ENCODE peak calls at places on chromosomes 7 and 10, in seven cellular contexts. One of them, this sample, is unnamed.

GRCh38 chr7:125059861-125060456 is 130.3 kb upstream of the POT1 start:
- DNase-seq in fibroblast of lung: peak; percentile 6
- DNase-seq in coronary artery: no peak
- DNase-seq in GM13976: peak; percentile 8
- DNase-seq in AG09319: no peak
- DNase-seq in OCI-LY7: peak; percentile 4
- DNase-seq in GM12865: no peak
- DNase-seq in this sample: no peak

GRCh38 chr7:151699147-151699546 is 177.8 kb downstream of the PRKAG2 start:
- DNase-seq in fibroblast of lung: peak; percentile 98
- DNase-seq in coronary artery: no peak
- DNase-seq in GM13976: no peak
- DNase-seq in AG09319: peak; percentile 32
- DNase-seq in OCI-LY7: no peak
- DNase-seq in GM12865: no peak
- DNase-seq in this sample: no peak

GRCh38 chr10:44978570-44979280 is at the start of gene DEPP1:
- DNase-seq in fibroblast of lung: peak; percentile 91
- DNase-seq in coronary artery: peak; percentile 91
- DNase-seq in GM13976: peak; percentile 68
- DNase-seq in AG09319: no peak
- DNase-seq in OCI-LY7: no peak
- DNase-seq in GM12865: peak; percentile 75
- DNase-seq in this sample: peak; percentile 96

GRCh38 chr10:94065344-94065743 is 71.6 kb downstream of the PLCE1 start:
- DNase-seq in fibroblast of lung: no peak
- DNase-seq in coronary artery: no peak
- DNase-seq in GM13976: no peak
- DNase-seq in AG09319: no peak
- DNase-seq in OCI-LY7: no peak
- DNase-seq in GM12865: no peak
- DNase-seq in this sample: no peak

GRCh38 chr10:26714816-26715487 is 17.5 kb downstream of the PDSS1 start:
- DNase-seq in fibroblast of lung: no peak
- DNase-seq in coronary artery: no peak
- DNase-seq in GM13976: no peak
- DNase-seq in AG09319: no peak
- DNase-seq in OCI-LY7: no peak
- DNase-seq in GM12865: no peak
- DNase-seq in this sample: no peak

GRCh38 chr7:112383671-112384417 is 66.4 kb upstream of the IFRD1 start:
- DNase-seq in fibroblast of lung: peak; percentile 10
- DNase-seq in coronary artery: no peak
- DNase-seq in GM13976: no peak
- DNase-seq in AG09319: no peak
- DNase-seq in OCI-LY7: peak; percentile 45
- DNase-seq in GM12865: peak; percentile 6
- DNase-seq in this sample: no peak

GRCh38 chr7:155851892-155852291 is 39.6 kb upstream of the SHH start:
- DNase-seq in fibroblast of lung: no peak
- DNase-seq in coronary artery: peak; percentile 59
- DNase-seq in GM13976: no peak
- DNase-seq in AG09319: no peak
- DNase-seq in OCI-LY7: no peak
- DNase-seq in GM12865: no peak
- DNase-seq in this sample: no peak

GRCh38 chr10:78973901-78974408 is 94.8 kb upstream of the ZMIZ1 start:
- DNase-seq in fibroblast of lung: peak; percentile 76
- DNase-seq in coronary artery: peak; percentile 90
- DNase-seq in GM13976: no peak
- DNase-seq in AG09319: peak; percentile 22
- DNase-seq in OCI-LY7: peak; percentile 60
- DNase-seq in GM12865: peak; percentile 24
- DNase-seq in this sample: peak; percentile 78

GRCh38 chr7:36208997-36209813 is 56.2 kb downstream of the EEPD1 start:
- DNase-seq in fibroblast of lung: peak; percentile 23
- DNase-seq in coronary artery: no peak
- DNase-seq in GM13976: no peak
- DNase-seq in AG09319: no peak
- DNase-seq in OCI-LY7: no peak
- DNase-seq in GM12865: no peak
- DNase-seq in this sample: no peak

GRCh38 chr7:97973206-97973658 is 16.8 kb downstream of the OCM2 start:
- DNase-seq in fibroblast of lung: peak; percentile 1
- DNase-seq in coronary artery: no peak
- DNase-seq in GM13976: no peak
- DNase-seq in AG09319: no peak
- DNase-seq in OCI-LY7: no peak
- DNase-seq in GM12865: no peak
- DNase-seq in this sample: peak; percentile 26

GRCh38 chr7:42127232-42127622 is 109.8 kb downstream of the GLI3 start:
- DNase-seq in fibroblast of lung: no peak
- DNase-seq in coronary artery: no peak
- DNase-seq in GM13976: no peak
- DNase-seq in AG09319: no peak
- DNase-seq in OCI-LY7: no peak
- DNase-seq in GM12865: no peak
- DNase-seq in this sample: no peak

GRCh38 chr10:126935263-126935946 is 30.2 kb downstream of the DOCK1 start:
- DNase-seq in fibroblast of lung: peak; percentile 51
- DNase-seq in coronary artery: no peak
- DNase-seq in GM13976: no peak
- DNase-seq in AG09319: no peak
- DNase-seq in OCI-LY7: no peak
- DNase-seq in GM12865: no peak
- DNase-seq in this sample: no peak

GRCh38 chr10:102009801-102010425 is 46.1 kb downstream of the ARMH3 start:
- DNase-seq in fibroblast of lung: peak; percentile 90
- DNase-seq in coronary artery: no peak
- DNase-seq in GM13976: peak; percentile 75
- DNase-seq in AG09319: peak; percentile 77
- DNase-seq in OCI-LY7: peak; percentile 80
- DNase-seq in GM12865: peak; percentile 85
- DNase-seq in this sample: peak; percentile 51

GRCh38 chr10:12235796-12236195 is 39.8 kb downstream of the CDC123 start:
- DNase-seq in fibroblast of lung: peak; percentile 25
- DNase-seq in coronary artery: no peak
- DNase-seq in GM13976: no peak
- DNase-seq in AG09319: no peak
- DNase-seq in OCI-LY7: no peak
- DNase-seq in GM12865: no peak
- DNase-seq in this sample: no peak

GRCh38 chr7:11130012-11130411 is 156.3 kb downstream of the PHF14 start:
- DNase-seq in fibroblast of lung: peak; percentile 76
- DNase-seq in coronary artery: no peak
- DNase-seq in GM13976: no peak
- DNase-seq in AG09319: peak; percentile 10
- DNase-seq in OCI-LY7: no peak
- DNase-seq in GM12865: no peak
- DNase-seq in this sample: no peak

GRCh38 chr7:55343860-55344606 is 21.1 kb upstream of the LANCL2 start:
- DNase-seq in fibroblast of lung: no peak
- DNase-seq in coronary artery: no peak
- DNase-seq in GM13976: no peak
- DNase-seq in AG09319: no peak
- DNase-seq in OCI-LY7: no peak
- DNase-seq in GM12865: no peak
- DNase-seq in this sample: no peak

GRCh38 chr7:108203433-108204002 is 73.4 kb upstream of the LAMB4 start:
- DNase-seq in fibroblast of lung: no peak
- DNase-seq in coronary artery: no peak
- DNase-seq in GM13976: no peak
- DNase-seq in AG09319: no peak
- DNase-seq in OCI-LY7: peak; percentile 76
- DNase-seq in GM12865: peak; percentile 65
- DNase-seq in this sample: no peak

GRCh38 chr7:20513897-20514296 is 101.6 kb upstream of the ABCB5 start:
- DNase-seq in fibroblast of lung: no peak
- DNase-seq in coronary artery: no peak
- DNase-seq in GM13976: no peak
- DNase-seq in AG09319: no peak
- DNase-seq in OCI-LY7: no peak
- DNase-seq in GM12865: no peak
- DNase-seq in this sample: no peak

GRCh38 chr7:121273467-121274167 is 55.2 kb upstream of the WNT16 start:
- DNase-seq in fibroblast of lung: peak; percentile 27
- DNase-seq in coronary artery: no peak
- DNase-seq in GM13976: no peak
- DNase-seq in AG09319: no peak
- DNase-seq in OCI-LY7: no peak
- DNase-seq in GM12865: peak; percentile 30
- DNase-seq in this sample: no peak

GRCh38 chr10:132375116-132375794 is 21.7 kb upstream of the PWWP2B start:
- DNase-seq in fibroblast of lung: no peak
- DNase-seq in coronary artery: no peak
- DNase-seq in GM13976: no peak
- DNase-seq in AG09319: no peak
- DNase-seq in OCI-LY7: no peak
- DNase-seq in GM12865: no peak
- DNase-seq in this sample: no peak

GRCh38 chr7:117715784-117716445 is 157.3 kb downstream of the CTTNBP2 start:
- DNase-seq in fibroblast of lung: peak; percentile 52
- DNase-seq in coronary artery: no peak
- DNase-seq in GM13976: peak; percentile 38
- DNase-seq in AG09319: peak; percentile 32
- DNase-seq in OCI-LY7: peak; percentile 40
- DNase-seq in GM12865: peak; percentile 65
- DNase-seq in this sample: no peak
- TF ChIP-seq CTCF in fibroblast of lung: peak; percentile 59
- TF ChIP-seq CTCF in coronary artery: no peak
- TF ChIP-seq CTCF in GM13976: peak; percentile 50
- TF ChIP-seq CTCF in AG09319: peak; percentile 72
- TF ChIP-seq CTCF in OCI-LY7: peak; percentile 72
- TF ChIP-seq CTCF in GM12865: peak; percentile 57
- TF ChIP-seq CTCF in this sample: no peak

GRCh38 chr7:139673230-139673629 is 104.6 kb downstream of the HIPK2 start:
- DNase-seq in fibroblast of lung: no peak
- DNase-seq in coronary artery: no peak
- DNase-seq in GM13976: peak; percentile 68
- DNase-seq in AG09319: no peak
- DNase-seq in OCI-LY7: no peak
- DNase-seq in GM12865: peak; percentile 94
- DNase-seq in this sample: no peak
- TF ChIP-seq CTCF in fibroblast of lung: no peak
- TF ChIP-seq CTCF in coronary artery: no peak
- TF ChIP-seq CTCF in GM13976: no peak
- TF ChIP-seq CTCF in AG09319: no peak
- TF ChIP-seq CTCF in OCI-LY7: no peak
- TF ChIP-seq CTCF in GM12865: peak; percentile 9
- TF ChIP-seq CTCF in this sample: no peak

DNA sequence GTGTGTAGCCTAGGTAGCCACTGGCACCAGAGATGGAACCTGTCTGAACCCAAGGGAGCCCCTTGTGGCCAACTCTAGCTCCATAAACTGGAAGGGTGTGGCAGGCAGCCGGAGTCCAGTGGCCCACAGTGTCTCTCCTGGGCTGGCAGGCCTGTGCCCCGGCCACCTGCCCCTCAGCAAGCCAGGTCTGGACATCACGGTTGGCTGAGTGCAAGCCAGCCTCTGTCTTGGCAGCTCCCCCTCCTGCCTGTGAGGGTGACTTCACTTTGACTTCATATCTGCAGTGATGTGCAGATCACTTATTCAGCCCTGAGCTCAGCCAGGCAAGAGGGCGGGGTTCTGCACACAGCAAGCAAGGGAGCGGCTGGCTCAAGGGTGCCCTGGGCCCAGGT is 1.3 kb upstream of the RET start:
- DNase-seq in fibroblast of lung: no peak
- DNase-seq in coronary artery: no peak
- DNase-seq in GM13976: no peak
- DNase-seq in AG09319: no peak
- DNase-seq in OCI-LY7: no peak
- DNase-seq in GM12865: no peak
- DNase-seq in this sample: no peak
- TF ChIP-seq CTCF in fibroblast of lung: no peak
- TF ChIP-seq CTCF in coronary artery: no peak
- TF ChIP-seq CTCF in GM13976: no peak
- TF ChIP-seq CTCF in AG09319: no peak
- TF ChIP-seq CTCF in OCI-LY7: peak; percentile 39
- TF ChIP-seq CTCF in GM12865: peak; percentile 21
- TF ChIP-seq CTCF in this sample: no peak

GRCh38 chr7:877312-878232 is 1.2 kb downstream of the GET4 start:
- DNase-seq in fibroblast of lung: no peak
- DNase-seq in coronary artery: no peak
- DNase-seq in GM13976: no peak
- DNase-seq in AG09319: no peak
- DNase-seq in OCI-LY7: peak; percentile 27
- DNase-seq in GM12865: peak; percentile 37
- DNase-seq in this sample: no peak

GRCh38 chr7:875476-876076 is 778 bp upstream of the GET4 start:
- DNase-seq in fibroblast of lung: no peak
- DNase-seq in coronary artery: peak; percentile 83
- DNase-seq in GM13976: no peak
- DNase-seq in AG09319: no peak
- DNase-seq in OCI-LY7: no peak
- DNase-seq in GM12865: no peak
- DNase-seq in this sample: peak; percentile 42

GRCh38 chr7:875051-875450 is 1.3 kb upstream of the GET4 start:
- DNase-seq in fibroblast of lung: no peak
- DNase-seq in coronary artery: no peak
- DNase-seq in GM13976: no peak
- DNase-seq in AG09319: no peak
- DNase-seq in OCI-LY7: peak; percentile 68
- DNase-seq in GM12865: no peak
- DNase-seq in this sample: no peak

GRCh38 chr7:876972-877311 is 588 bp downstream of the GET4 start:
- DNase-seq in fibroblast of lung: no peak
- DNase-seq in coronary artery: peak; percentile 84
- DNase-seq in GM13976: no peak
- DNase-seq in AG09319: no peak
- DNase-seq in OCI-LY7: no peak
- DNase-seq in GM12865: peak; percentile 60
- DNase-seq in this sample: no peak

DNA sequence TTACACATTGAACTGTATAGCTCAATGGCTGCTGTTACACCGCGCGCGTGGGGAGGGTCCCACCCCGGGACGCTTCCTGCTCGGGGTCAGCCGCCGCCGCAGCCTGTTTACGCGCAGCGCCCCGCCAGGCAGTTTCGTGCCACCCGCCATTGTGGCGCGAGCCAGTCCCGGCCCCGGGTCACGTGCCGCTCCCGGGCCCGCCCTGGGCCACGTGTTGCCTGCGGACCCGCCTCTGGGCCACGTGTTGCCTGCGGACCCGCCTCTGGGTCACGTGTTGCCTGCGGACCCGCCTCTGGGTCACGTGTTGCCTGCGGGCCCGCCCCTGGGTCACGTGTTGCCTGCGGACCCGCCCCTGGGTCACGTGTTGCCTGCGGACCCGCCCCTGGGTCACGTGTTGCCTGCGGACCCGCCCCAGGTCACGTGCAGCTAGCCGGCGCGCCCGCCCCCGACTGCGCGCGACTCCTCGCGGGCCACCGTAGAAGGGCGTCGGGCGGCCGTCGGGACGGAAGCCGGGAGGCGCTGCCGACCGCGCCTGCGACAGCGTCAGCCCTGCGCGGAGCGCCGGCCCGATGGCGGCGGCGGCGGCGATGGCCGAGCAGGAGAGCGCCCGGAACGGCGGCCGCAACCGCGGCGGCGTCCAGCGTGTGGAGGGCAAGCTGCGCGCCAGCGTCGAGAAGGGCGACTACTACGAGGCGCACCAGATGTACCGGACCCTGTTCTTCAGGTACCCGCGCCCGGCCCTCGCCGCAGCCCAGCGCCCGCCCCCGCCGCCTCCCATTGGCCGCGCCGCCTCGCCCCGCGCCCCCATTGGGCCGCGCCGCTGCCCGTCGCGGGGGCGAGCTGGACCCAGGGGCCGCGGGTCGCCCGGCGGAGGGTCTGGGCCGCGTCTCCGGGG is at the start of gene GET4:
- DNase-seq in fibroblast of lung: peak; percentile 96
- DNase-seq in coronary artery: peak; percentile 95
- DNase-seq in GM13976: peak; percentile 92
- DNase-seq in AG09319: peak; percentile 95
- DNase-seq in OCI-LY7: peak; percentile 99
- DNase-seq in GM12865: peak; percentile 99
- DNase-seq in this sample: peak; percentile 98
- TF ChIP-seq CTCF in fibroblast of lung: no peak
- TF ChIP-seq CTCF in coronary artery: no peak
- TF ChIP-seq CTCF in GM13976: peak; percentile 22
- TF ChIP-seq CTCF in AG09319: peak; percentile 2
- TF ChIP-seq CTCF in OCI-LY7: peak; percentile 47
- TF ChIP-seq CTCF in GM12865: peak; percentile 19
- TF ChIP-seq CTCF in this sample: no peak

This sample was measured in gastrocnemius medialis.